ENCODE peak calls at places on chromosomes 13 and 19, in ten cellular contexts. One of them, this sample, is unnamed.

GRCh38 chr13:79440958-79441553 is 35.0 kb upstream of the RBM26 start:
- DNase-seq in lower lobe of right lung: no peak
- DNase-seq in stimulated activated CD4-positive, alpha-beta T cell treated with anti-CD3 and anti-CD28 coated beads, Interleukin-4, amount 100 ng/mL, for 48 hours: no peak
- DNase-seq in GM12892: no peak
- DNase-seq in adrenal gland: no peak
- DNase-seq in stimulated activated naive CD4-positive, alpha-beta T cell treated with Interleukin-2 at 50 U/mL for 16 hours: no peak
- DNase-seq in SHP77: no peak
- DNase-seq in amniotic stem cell: no peak
- DNase-seq in activated naive CD4-positive, alpha-beta T cell: no peak
- DNase-seq in breast epithelium: no peak
- DNase-seq in this sample: no peak

GRCh38 chr13:43787998-43788397 is 1.2 kb upstream of the ENOX1 start:
- DNase-seq in lower lobe of right lung: no peak
- DNase-seq in stimulated activated CD4-positive, alpha-beta T cell treated with anti-CD3 and anti-CD28 coated beads, Interleukin-4, amount 100 ng/mL, for 48 hours: no peak
- DNase-seq in GM12892: no peak
- DNase-seq in adrenal gland: no peak
- DNase-seq in stimulated activated naive CD4-positive, alpha-beta T cell treated with Interleukin-2 at 50 U/mL for 16 hours: no peak
- DNase-seq in SHP77: no peak
- DNase-seq in amniotic stem cell: no peak
- DNase-seq in activated naive CD4-positive, alpha-beta T cell: no peak
- DNase-seq in breast epithelium: no peak
- DNase-seq in this sample: peak; percentile 90

GRCh38 chr19:13128583-13128982 is 10.5 kb downstream of the NACC1 start:
- DNase-seq in lower lobe of right lung: no peak
- DNase-seq in stimulated activated CD4-positive, alpha-beta T cell treated with anti-CD3 and anti-CD28 coated beads, Interleukin-4, amount 100 ng/mL, for 48 hours: no peak
- DNase-seq in GM12892: no peak
- DNase-seq in adrenal gland: peak; percentile 45
- DNase-seq in stimulated activated naive CD4-positive, alpha-beta T cell treated with Interleukin-2 at 50 U/mL for 16 hours: no peak
- DNase-seq in SHP77: no peak
- DNase-seq in amniotic stem cell: no peak
- DNase-seq in activated naive CD4-positive, alpha-beta T cell: no peak
- DNase-seq in breast epithelium: no peak
- DNase-seq in this sample: no peak

GRCh38 chr19:46367434-46367833 is 20.5 kb downstream of the PPP5C start:
- DNase-seq in lower lobe of right lung: no peak
- DNase-seq in stimulated activated CD4-positive, alpha-beta T cell treated with anti-CD3 and anti-CD28 coated beads, Interleukin-4, amount 100 ng/mL, for 48 hours: no peak
- DNase-seq in GM12892: no peak
- DNase-seq in adrenal gland: no peak
- DNase-seq in stimulated activated naive CD4-positive, alpha-beta T cell treated with Interleukin-2 at 50 U/mL for 16 hours: no peak
- DNase-seq in SHP77: no peak
- DNase-seq in amniotic stem cell: no peak
- DNase-seq in activated naive CD4-positive, alpha-beta T cell: no peak
- DNase-seq in breast epithelium: no peak
- DNase-seq in this sample: no peak

GRCh38 chr19:16204005-16204294 is 6.2 kb downstream of the AP1M1 start:
- DNase-seq in lower lobe of right lung: no peak
- DNase-seq in stimulated activated CD4-positive, alpha-beta T cell treated with anti-CD3 and anti-CD28 coated beads, Interleukin-4, amount 100 ng/mL, for 48 hours: no peak
- DNase-seq in GM12892: peak; percentile 3
- DNase-seq in adrenal gland: no peak
- DNase-seq in stimulated activated naive CD4-positive, alpha-beta T cell treated with Interleukin-2 at 50 U/mL for 16 hours: no peak
- DNase-seq in SHP77: no peak
- DNase-seq in amniotic stem cell: no peak
- DNase-seq in activated naive CD4-positive, alpha-beta T cell: no peak
- DNase-seq in breast epithelium: no peak
- DNase-seq in this sample: no peak

GRCh38 chr19:7366701-7367420 is 18.1 kb downstream of the ARHGEF18 start:
- DNase-seq in lower lobe of right lung: no peak
- DNase-seq in stimulated activated CD4-positive, alpha-beta T cell treated with anti-CD3 and anti-CD28 coated beads, Interleukin-4, amount 100 ng/mL, for 48 hours: no peak
- DNase-seq in GM12892: no peak
- DNase-seq in adrenal gland: no peak
- DNase-seq in stimulated activated naive CD4-positive, alpha-beta T cell treated with Interleukin-2 at 50 U/mL for 16 hours: no peak
- DNase-seq in SHP77: peak; percentile 32
- DNase-seq in amniotic stem cell: no peak
- DNase-seq in activated naive CD4-positive, alpha-beta T cell: no peak
- DNase-seq in breast epithelium: no peak
- DNase-seq in this sample: peak; percentile 18

GRCh38 chr19:40416918-40417713 is 3.9 kb upstream of the PRX start:
- DNase-seq in lower lobe of right lung: peak; percentile 63
- DNase-seq in stimulated activated CD4-positive, alpha-beta T cell treated with anti-CD3 and anti-CD28 coated beads, Interleukin-4, amount 100 ng/mL, for 48 hours: no peak
- DNase-seq in GM12892: no peak
- DNase-seq in adrenal gland: peak; percentile 57
- DNase-seq in stimulated activated naive CD4-positive, alpha-beta T cell treated with Interleukin-2 at 50 U/mL for 16 hours: no peak
- DNase-seq in SHP77: no peak
- DNase-seq in amniotic stem cell: no peak
- DNase-seq in activated naive CD4-positive, alpha-beta T cell: no peak
- DNase-seq in breast epithelium: peak; percentile 71
- DNase-seq in this sample: no peak

GRCh38 chr19:5361407-5361806 is 20.8 kb upstream of the PTPRS start:
- DNase-seq in lower lobe of right lung: no peak
- DNase-seq in stimulated activated CD4-positive, alpha-beta T cell treated with anti-CD3 and anti-CD28 coated beads, Interleukin-4, amount 100 ng/mL, for 48 hours: no peak
- DNase-seq in GM12892: no peak
- DNase-seq in adrenal gland: no peak
- DNase-seq in stimulated activated naive CD4-positive, alpha-beta T cell treated with Interleukin-2 at 50 U/mL for 16 hours: no peak
- DNase-seq in SHP77: no peak
- DNase-seq in amniotic stem cell: no peak
- DNase-seq in activated naive CD4-positive, alpha-beta T cell: no peak
- DNase-seq in breast epithelium: no peak
- DNase-seq in this sample: no peak

GRCh38 chr13:113783966-113784644 is 25.1 kb downstream of the TMEM255B start:
- DNase-seq in lower lobe of right lung: no peak
- DNase-seq in stimulated activated CD4-positive, alpha-beta T cell treated with anti-CD3 and anti-CD28 coated beads, Interleukin-4, amount 100 ng/mL, for 48 hours: no peak
- DNase-seq in GM12892: no peak
- DNase-seq in adrenal gland: no peak
- DNase-seq in stimulated activated naive CD4-positive, alpha-beta T cell treated with Interleukin-2 at 50 U/mL for 16 hours: no peak
- DNase-seq in SHP77: no peak
- DNase-seq in amniotic stem cell: no peak
- DNase-seq in activated naive CD4-positive, alpha-beta T cell: no peak
- DNase-seq in breast epithelium: no peak
- DNase-seq in this sample: no peak

GRCh38 chr19:14030997-14031718 is 404 bp upstream of the IL27RA start:
- DNase-seq in lower lobe of right lung: no peak
- DNase-seq in stimulated activated CD4-positive, alpha-beta T cell treated with anti-CD3 and anti-CD28 coated beads, Interleukin-4, amount 100 ng/mL, for 48 hours: no peak
- DNase-seq in GM12892: no peak
- DNase-seq in adrenal gland: no peak
- DNase-seq in stimulated activated naive CD4-positive, alpha-beta T cell treated with Interleukin-2 at 50 U/mL for 16 hours: no peak
- DNase-seq in SHP77: no peak
- DNase-seq in amniotic stem cell: no peak
- DNase-seq in activated naive CD4-positive, alpha-beta T cell: no peak
- DNase-seq in breast epithelium: no peak
- DNase-seq in this sample: no peak

GRCh38 chr19:55283548-55284393 is at the start of gene BRSK1:
- DNase-seq in lower lobe of right lung: no peak
- DNase-seq in stimulated activated CD4-positive, alpha-beta T cell treated with anti-CD3 and anti-CD28 coated beads, Interleukin-4, amount 100 ng/mL, for 48 hours: peak; percentile 32
- DNase-seq in GM12892: no peak
- DNase-seq in adrenal gland: peak; percentile 78
- DNase-seq in stimulated activated naive CD4-positive, alpha-beta T cell treated with Interleukin-2 at 50 U/mL for 16 hours: peak; percentile 46
- DNase-seq in SHP77: peak; percentile 54
- DNase-seq in amniotic stem cell: peak; percentile 65
- DNase-seq in activated naive CD4-positive, alpha-beta T cell: peak; percentile 29
- DNase-seq in breast epithelium: no peak
- DNase-seq in this sample: peak; percentile 87

GRCh38 chr19:1746401-1747284 is 6.7 kb upstream of the ONECUT3 start:
- DNase-seq in lower lobe of right lung: no peak
- DNase-seq in stimulated activated CD4-positive, alpha-beta T cell treated with anti-CD3 and anti-CD28 coated beads, Interleukin-4, amount 100 ng/mL, for 48 hours: no peak
- DNase-seq in GM12892: no peak
- DNase-seq in adrenal gland: no peak
- DNase-seq in stimulated activated naive CD4-positive, alpha-beta T cell treated with Interleukin-2 at 50 U/mL for 16 hours: no peak
- DNase-seq in SHP77: no peak
- DNase-seq in amniotic stem cell: no peak
- DNase-seq in activated naive CD4-positive, alpha-beta T cell: no peak
- DNase-seq in breast epithelium: no peak
- DNase-seq in this sample: no peak